ENCODE peak calls at places on chromosomes 7 and 10, in eight cellular contexts. One of them, this sample, is unnamed.

GRCh38 chr7:61111-61510 is 131.3 kb upstream of the FAM20C start:
- DNase-seq in cardiac fibroblast: no peak
- DNase-seq in MCF 10A: no peak
- DNase-seq in NCI-H1105 treated with DMSO at 0.1 percent for 48 hours: no peak
- DNase-seq in adrenal gland: no peak
- DNase-seq in fibroblast of pulmonary artery: no peak
- DNase-seq in activated T-cell treated with anti-CD3 and anti-CD28 coated beads, Interleukin-2, amount 50 U/mL, for 1 hour: no peak
- DNase-seq in stimulated activated CD4-positive, alpha-beta T cell treated with anti-CD3 and anti-CD28 coated beads, Interleukin-2, amount 100 ng/mL, for 24 hours: no peak
- DNase-seq in this sample: no peak

GRCh38 chr10:14173706-14174594 is 156.8 kb downstream of the FRMD4A start:
- DNase-seq in cardiac fibroblast: peak; percentile 10
- DNase-seq in MCF 10A: no peak
- DNase-seq in NCI-H1105 treated with DMSO at 0.1 percent for 48 hours: peak; percentile 60
- DNase-seq in adrenal gland: no peak
- DNase-seq in fibroblast of pulmonary artery: no peak
- DNase-seq in activated T-cell treated with anti-CD3 and anti-CD28 coated beads, Interleukin-2, amount 50 U/mL, for 1 hour: no peak
- DNase-seq in stimulated activated CD4-positive, alpha-beta T cell treated with anti-CD3 and anti-CD28 coated beads, Interleukin-2, amount 100 ng/mL, for 24 hours: peak; percentile 11
- DNase-seq in this sample: peak; percentile 77

GRCh38 chr7:141133646-141134045 is 59.8 kb downstream of the TMEM178B start:
- DNase-seq in cardiac fibroblast: peak; percentile 35
- DNase-seq in MCF 10A: peak; percentile 25
- DNase-seq in NCI-H1105 treated with DMSO at 0.1 percent for 48 hours: no peak
- DNase-seq in adrenal gland: no peak
- DNase-seq in fibroblast of pulmonary artery: no peak
- DNase-seq in activated T-cell treated with anti-CD3 and anti-CD28 coated beads, Interleukin-2, amount 50 U/mL, for 1 hour: no peak
- DNase-seq in stimulated activated CD4-positive, alpha-beta T cell treated with anti-CD3 and anti-CD28 coated beads, Interleukin-2, amount 100 ng/mL, for 24 hours: no peak
- DNase-seq in this sample: no peak

GRCh38 chr7:29806131-29806792 is at the start of gene WIPF3:
- DNase-seq in cardiac fibroblast: no peak
- DNase-seq in MCF 10A: peak; percentile 8
- DNase-seq in NCI-H1105 treated with DMSO at 0.1 percent for 48 hours: peak; percentile 13
- DNase-seq in adrenal gland: peak; percentile 53
- DNase-seq in fibroblast of pulmonary artery: no peak
- DNase-seq in activated T-cell treated with anti-CD3 and anti-CD28 coated beads, Interleukin-2, amount 50 U/mL, for 1 hour: no peak
- DNase-seq in stimulated activated CD4-positive, alpha-beta T cell treated with anti-CD3 and anti-CD28 coated beads, Interleukin-2, amount 100 ng/mL, for 24 hours: peak; percentile 10
- DNase-seq in this sample: no peak

GRCh38 chr10:5488272-5489161 is 10.9 kb downstream of the CALML5 start:
- DNase-seq in cardiac fibroblast: no peak
- DNase-seq in MCF 10A: peak; percentile 93
- DNase-seq in NCI-H1105 treated with DMSO at 0.1 percent for 48 hours: no peak
- DNase-seq in adrenal gland: no peak
- DNase-seq in fibroblast of pulmonary artery: no peak
- DNase-seq in activated T-cell treated with anti-CD3 and anti-CD28 coated beads, Interleukin-2, amount 50 U/mL, for 1 hour: no peak
- DNase-seq in stimulated activated CD4-positive, alpha-beta T cell treated with anti-CD3 and anti-CD28 coated beads, Interleukin-2, amount 100 ng/mL, for 24 hours: no peak
- DNase-seq in this sample: no peak

GRCh38 chr10:105274671-105275070 is 633.6 kb downstream of the SORCS3 start:
- DNase-seq in cardiac fibroblast: no peak
- DNase-seq in MCF 10A: no peak
- DNase-seq in NCI-H1105 treated with DMSO at 0.1 percent for 48 hours: no peak
- DNase-seq in adrenal gland: no peak
- DNase-seq in fibroblast of pulmonary artery: no peak
- DNase-seq in activated T-cell treated with anti-CD3 and anti-CD28 coated beads, Interleukin-2, amount 50 U/mL, for 1 hour: no peak
- DNase-seq in stimulated activated CD4-positive, alpha-beta T cell treated with anti-CD3 and anti-CD28 coated beads, Interleukin-2, amount 100 ng/mL, for 24 hours: no peak
- DNase-seq in this sample: no peak

GRCh38 chr7:149414745-149415390 is 46.0 kb downstream of the ZNF777 start:
- DNase-seq in cardiac fibroblast: peak; percentile 95
- DNase-seq in MCF 10A: no peak
- DNase-seq in NCI-H1105 treated with DMSO at 0.1 percent for 48 hours: no peak
- DNase-seq in adrenal gland: peak; percentile 43
- DNase-seq in fibroblast of pulmonary artery: peak; percentile 72
- DNase-seq in activated T-cell treated with anti-CD3 and anti-CD28 coated beads, Interleukin-2, amount 50 U/mL, for 1 hour: peak; percentile 38
- DNase-seq in stimulated activated CD4-positive, alpha-beta T cell treated with anti-CD3 and anti-CD28 coated beads, Interleukin-2, amount 100 ng/mL, for 24 hours: peak; percentile 74
- DNase-seq in this sample: peak; percentile 24

GRCh38 chr7:87152897-87153641 is 816 bp downstream of the DMTF1 start:
- DNase-seq in cardiac fibroblast: peak; percentile 48
- DNase-seq in MCF 10A: peak; percentile 37
- DNase-seq in NCI-H1105 treated with DMSO at 0.1 percent for 48 hours: peak; percentile 20
- DNase-seq in adrenal gland: peak; percentile 48
- DNase-seq in fibroblast of pulmonary artery: peak; percentile 37
- DNase-seq in activated T-cell treated with anti-CD3 and anti-CD28 coated beads, Interleukin-2, amount 50 U/mL, for 1 hour: peak; percentile 50
- DNase-seq in stimulated activated CD4-positive, alpha-beta T cell treated with anti-CD3 and anti-CD28 coated beads, Interleukin-2, amount 100 ng/mL, for 24 hours: peak; percentile 51
- DNase-seq in this sample: no peak

GRCh38 chr10:78465456-78465855 is 431.8 kb downstream of the RPS24 start:
- DNase-seq in cardiac fibroblast: no peak
- DNase-seq in MCF 10A: no peak
- DNase-seq in NCI-H1105 treated with DMSO at 0.1 percent for 48 hours: no peak
- DNase-seq in adrenal gland: no peak
- DNase-seq in fibroblast of pulmonary artery: no peak
- DNase-seq in activated T-cell treated with anti-CD3 and anti-CD28 coated beads, Interleukin-2, amount 50 U/mL, for 1 hour: no peak
- DNase-seq in stimulated activated CD4-positive, alpha-beta T cell treated with anti-CD3 and anti-CD28 coated beads, Interleukin-2, amount 100 ng/mL, for 24 hours: no peak
- DNase-seq in this sample: peak; percentile 84

GRCh38 chr7:28738384-28738783 is 219.7 kb downstream of the TRIL start:
- DNase-seq in cardiac fibroblast: peak; percentile 40
- DNase-seq in MCF 10A: peak; percentile 3
- DNase-seq in NCI-H1105 treated with DMSO at 0.1 percent for 48 hours: no peak
- DNase-seq in adrenal gland: no peak
- DNase-seq in fibroblast of pulmonary artery: peak; percentile 43
- DNase-seq in activated T-cell treated with anti-CD3 and anti-CD28 coated beads, Interleukin-2, amount 50 U/mL, for 1 hour: no peak
- DNase-seq in stimulated activated CD4-positive, alpha-beta T cell treated with anti-CD3 and anti-CD28 coated beads, Interleukin-2, amount 100 ng/mL, for 24 hours: no peak
- DNase-seq in this sample: no peak

GRCh38 chr10:125146791-125147604 is 13.4 kb downstream of the CTBP2 start:
- DNase-seq in cardiac fibroblast: peak; percentile 87
- DNase-seq in MCF 10A: peak; percentile 32
- DNase-seq in NCI-H1105 treated with DMSO at 0.1 percent for 48 hours: no peak
- DNase-seq in adrenal gland: no peak
- DNase-seq in fibroblast of pulmonary artery: no peak
- DNase-seq in activated T-cell treated with anti-CD3 and anti-CD28 coated beads, Interleukin-2, amount 50 U/mL, for 1 hour: no peak
- DNase-seq in stimulated activated CD4-positive, alpha-beta T cell treated with anti-CD3 and anti-CD28 coated beads, Interleukin-2, amount 100 ng/mL, for 24 hours: no peak
- DNase-seq in this sample: no peak

GRCh38 chr7:117707080-117707479 is 166.2 kb downstream of the CTTNBP2 start:
- DNase-seq in cardiac fibroblast: no peak
- DNase-seq in MCF 10A: no peak
- DNase-seq in NCI-H1105 treated with DMSO at 0.1 percent for 48 hours: no peak
- DNase-seq in adrenal gland: no peak
- DNase-seq in fibroblast of pulmonary artery: no peak
- DNase-seq in activated T-cell treated with anti-CD3 and anti-CD28 coated beads, Interleukin-2, amount 50 U/mL, for 1 hour: no peak
- DNase-seq in stimulated activated CD4-positive, alpha-beta T cell treated with anti-CD3 and anti-CD28 coated beads, Interleukin-2, amount 100 ng/mL, for 24 hours: no peak
- DNase-seq in this sample: no peak

GRCh38 chr7:157767466-157767865 is 430.7 kb downstream of the DNAJB6 start:
- DNase-seq in cardiac fibroblast: no peak
- DNase-seq in MCF 10A: no peak
- DNase-seq in NCI-H1105 treated with DMSO at 0.1 percent for 48 hours: no peak
- DNase-seq in adrenal gland: no peak
- DNase-seq in fibroblast of pulmonary artery: no peak
- DNase-seq in activated T-cell treated with anti-CD3 and anti-CD28 coated beads, Interleukin-2, amount 50 U/mL, for 1 hour: no peak
- DNase-seq in stimulated activated CD4-positive, alpha-beta T cell treated with anti-CD3 and anti-CD28 coated beads, Interleukin-2, amount 100 ng/mL, for 24 hours: no peak
- DNase-seq in this sample: no peak

GRCh38 chr10:17685227-17685840 is 41.4 kb downstream of the STAM start:
- DNase-seq in cardiac fibroblast: no peak
- DNase-seq in MCF 10A: no peak
- DNase-seq in NCI-H1105 treated with DMSO at 0.1 percent for 48 hours: no peak
- DNase-seq in adrenal gland: no peak
- DNase-seq in fibroblast of pulmonary artery: no peak
- DNase-seq in activated T-cell treated with anti-CD3 and anti-CD28 coated beads, Interleukin-2, amount 50 U/mL, for 1 hour: no peak
- DNase-seq in stimulated activated CD4-positive, alpha-beta T cell treated with anti-CD3 and anti-CD28 coated beads, Interleukin-2, amount 100 ng/mL, for 24 hours: peak; percentile 41
- DNase-seq in this sample: no peak